ENCODE peak calls at places on chromosome 12, in four cellular contexts. H is upper lobe of right lung, K is IMR-90, C is spleen. L is an unnamed sample.

GRCh38 chr12:132506730-132507538 is 17.0 kb downstream of the FBRSL1 start:
- DNase-seq in H (peak), K (peak), C (peak), L (peak)

GRCh38 chr12:49524660-49525324 is 14.0 kb upstream of the KCNH3 start:
- DNase-seq in H (no peak), K (no peak), C (no peak), L (peak)

GRCh38 chr12:19031032-19031431 is 98.5 kb upstream of the PLEKHA5 start:
- DNase-seq in H (no peak), K (peak), C (no peak), L (peak)

GRCh38 chr12:108571604-108572165 is 9.3 kb downstream of the ISCU start:
- DNase-seq in H (no peak), K (no peak), C (no peak), L (no peak)

GRCh38 chr12:120445911-120446909 is at the start of the genes GATC and TRIAP1:
- DNase-seq in H (peak), K (peak), C (peak), L (peak)

GRCh38 chr12:41424651-41425050 is 236.5 kb downstream of the PDZRN4 start:
- DNase-seq in H (no peak), K (no peak), C (no peak), L (no peak)

GRCh38 chr12:30691122-30691879 is 4.4 kb downstream of the IPO8 start:
- DNase-seq in H (no peak), K (peak), C (no peak), L (peak)

GRCh38 chr12:44285321-44285720 is 449.4 kb downstream of the TMEM117 start:
- DNase-seq in H (no peak), K (no peak), C (no peak), L (no peak)

GRCh38 chr12:102197789-102198188 is at the start of gene PMCH:
- DNase-seq in H (no peak), K (peak), C (no peak), L (peak)

GRCh38 chr12:62799766-62800406 is 135.1 kb downstream of the PPM1H start:
- DNase-seq in H (no peak), K (no peak), C (no peak), L (no peak)

GRCh38 chr12:117235261-117235660 is 45.0 kb upstream of the FBXO21 start:
- DNase-seq in H (no peak), K (no peak), C (no peak), L (no peak)

GRCh38 chr12:18283776-18284175 is 22.5 kb downstream of the PIK3C2G start:
- DNase-seq in H (no peak), K (no peak), C (no peak), L (no peak)

GRCh38 chr12:53727310-53728041 is at the start of gene CALCOCO1:
- DNase-seq in H (peak), K (peak), C (peak), L (peak)

GRCh38 chr12:1828863-1829262 is 8.5 kb downstream of the LRTM2 start:
- DNase-seq in H (no peak), K (no peak), C (peak), L (no peak)

GRCh38 chr12:91327889-91328288 is 145.3 kb upstream of the DCN start:
- DNase-seq in H (no peak), K (peak), C (no peak), L (peak)

GRCh38 chr12:70249903-70250302 is 6.7 kb downstream of the CNOT2 start:
- DNase-seq in H (no peak), K (peak), C (no peak), L (no peak)

GRCh38 chr12:47214771-47215170 is 135.0 kb upstream of the AMIGO2 start:
- DNase-seq in H (no peak), K (no peak), C (no peak), L (no peak)
- H3K4me3 ChIP-seq in H (peak), K (no peak), C (peak), L (no peak)

GRCh38 chr12:103596981-103597380 is 9.9 kb downstream of the STAB2 start:
- DNase-seq in H (no peak), K (no peak), C (no peak), L (peak)
- TF ChIP-seq CTCF in H (no peak), K (no peak), C (no peak), L (no peak)

GRCh38 chr12:124509676-124510300 is 57.6 kb downstream of the NCOR2 start:
- DNase-seq in H (no peak), K (peak), C (no peak), L (peak)

GRCh38 chr12:124513297-124513867 is 54.0 kb downstream of the NCOR2 start:
- DNase-seq in H (no peak), K (no peak), C (no peak), L (no peak)

GRCh38 chr12:124512667-124513296 is 54.6 kb downstream of the NCOR2 start:
- DNase-seq in H (peak), K (peak), C (no peak), L (peak)

GRCh38 chr12:124510301-124510970 is 57.0 kb downstream of the NCOR2 start:
- DNase-seq in H (no peak), K (no peak), C (no peak), L (peak)

GRCh38 chr12:124511259-124511985 is 56.0 kb downstream of the NCOR2 start:
- DNase-seq in H (no peak), K (no peak), C (no peak), L (no peak)
- H3K4me3 ChIP-seq in H (no peak), K (no peak), C (no peak), L (no peak)

GRCh38 chr12:113818278-113818677 is 147.8 kb downstream of the RBM19 start:
- DNase-seq in H (no peak), K (peak), C (no peak), L (no peak)

GRCh38 chr12:113820310-113820709 is 145.8 kb downstream of the RBM19 start:
- DNase-seq in H (no peak), K (no peak), C (no peak), L (no peak)

GRCh38 chr12:113819495-113819894 is 146.6 kb downstream of the RBM19 start:
- DNase-seq in H (no peak), K (no peak), C (no peak), L (no peak)

GRCh38 chr12:113820842-113821241 is 145.3 kb downstream of the RBM19 start:
- DNase-seq in H (no peak), K (no peak), C (no peak), L (no peak)

DNA sequence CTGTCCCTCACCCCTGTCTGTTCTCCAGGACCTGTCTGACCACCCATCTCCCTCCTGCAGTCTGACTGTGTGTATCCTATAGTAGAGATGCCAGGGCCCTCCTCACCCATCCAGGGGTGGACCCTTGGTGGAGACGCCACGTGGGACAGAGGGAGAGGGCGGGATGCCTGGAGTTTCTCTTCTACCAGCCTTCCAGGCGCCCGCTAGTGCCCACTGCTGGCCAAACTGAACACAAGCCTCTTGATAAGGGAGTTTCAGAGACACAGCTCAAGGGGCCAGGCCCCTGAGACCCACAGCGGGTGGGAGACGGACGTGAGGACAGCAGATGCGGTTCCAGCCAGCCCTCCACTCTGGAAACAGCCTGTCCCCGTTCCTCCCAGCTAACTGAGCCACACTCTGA is 147.3 kb downstream of the RBM19 start:
- DNase-seq in H (no peak), K (no peak), C (no peak), L (peak)
- TF ChIP-seq CTCF in H (no peak), K (peak), C (no peak), L (peak)

L was measured in cardiac fibroblast.